ENCODE peak calls at places on chromosomes 2 and 18, in six cellular contexts. J is PC-3, U is GM23338, Q is neural progenitor cell, B is HCT116, Z is hepatocyte. Y is an unnamed sample.

GRCh38 chr2:14126846-14127245 is 505.7 kb upstream of the LRATD1 start:
- DNase-seq in J (no peak), U (no peak), Q (no peak), B (no peak), Z (no peak), Y (no peak)

GRCh38 chr18:58991127-58991798 is 126.6 kb downstream of the ZNF532 start:
- DNase-seq in J (peak; percentile 65), U (no peak), Q (no peak), B (no peak), Z (no peak), Y (no peak)

GRCh38 chr2:25981596-25982272 is 563 bp downstream of the KIF3C start:
- DNase-seq in J (no peak), U (peak; percentile 51), Q (peak; percentile 81), B (no peak), Z (peak; percentile 58), Y (peak; percentile 59)

GRCh38 chr2:39141346-39142011 is 20.6 kb upstream of the SOS1 start:
- DNase-seq in J (peak; percentile 77), U (peak; percentile 55), Q (peak; percentile 3), B (no peak), Z (no peak), Y (peak; percentile 29)

GRCh38 chr2:147469471-147469870 is 375.4 kb upstream of the ACVR2A start:
- DNase-seq in J (no peak), U (peak; percentile 91), Q (peak; percentile 87), B (no peak), Z (no peak), Y (no peak)

GRCh38 chr2:46163031-46163430 is 134.2 kb upstream of the EPAS1 start:
- DNase-seq in J (no peak), U (no peak), Q (no peak), B (no peak), Z (no peak), Y (no peak)

GRCh38 chr2:44009136-44009744 is 13.5 kb upstream of the LRPPRC start:
- DNase-seq in J (no peak), U (no peak), Q (no peak), B (no peak), Z (no peak), Y (no peak)

GRCh38 chr2:109487237-109487869 is 126.4 kb downstream of the SEPTIN10 start:
- DNase-seq in J (no peak), U (no peak), Q (no peak), B (no peak), Z (no peak), Y (peak; percentile 57)

GRCh38 chr18:79519751-79520472 is 124.2 kb downstream of the NFATC1 start:
- DNase-seq in J (no peak), U (peak; percentile 46), Q (peak; percentile 50), B (no peak), Z (peak; percentile 50), Y (no peak)

GRCh38 chr2:73830871-73831401 is 2.2 kb downstream of the STAMBP start:
- DNase-seq in J (peak; percentile 89), U (no peak), Q (no peak), B (no peak), Z (no peak), Y (peak; percentile 91)

GRCh38 chr2:207122914-207123744 is 42.6 kb downstream of the KLF7 start:
- DNase-seq in J (no peak), U (peak; percentile 50), Q (no peak), B (peak; percentile 59), Z (peak; percentile 16), Y (no peak)

GRCh38 chr2:80854831-80855230 is 550.3 kb upstream of the LRRTM1 start:
- DNase-seq in J (no peak), U (no peak), Q (no peak), B (no peak), Z (no peak), Y (no peak)

GRCh38 chr2:1502891-1503304 is 89.6 kb downstream of the TPO start:
- DNase-seq in J (no peak), U (no peak), Q (no peak), B (no peak), Z (no peak), Y (no peak)

GRCh38 chr2:37300578-37300977 is 24.1 kb downstream of the PRKD3 start:
- DNase-seq in J (peak; percentile 70), U (no peak), Q (no peak), B (no peak), Z (no peak), Y (no peak)

GRCh38 chr2:141341444-141341843 is 789.4 kb downstream of the LRP1B start:
- DNase-seq in J (peak; percentile 82), U (no peak), Q (no peak), B (no peak), Z (peak; percentile 16), Y (peak; percentile 59)

GRCh38 chr18:76449110-76449453 is 46.0 kb downstream of the ZNF516 start:
- DNase-seq in J (no peak), U (no peak), Q (no peak), B (no peak), Z (no peak), Y (no peak)

GRCh38 chr2:58347810-58348209 is 106.7 kb upstream of the FANCL start:
- DNase-seq in J (no peak), U (no peak), Q (no peak), B (no peak), Z (no peak), Y (no peak)

GRCh38 chr18:51279367-51279984 is 82.0 kb upstream of the MEX3C start:
- DNase-seq in J (no peak), U (no peak), Q (no peak), B (no peak), Z (peak; percentile 44), Y (no peak)

GRCh38 chr18:51275712-51276473 is 78.4 kb upstream of the MEX3C start:
- DNase-seq in J (no peak), U (no peak), Q (no peak), B (no peak), Z (peak; percentile 44), Y (peak; percentile 20)

GRCh38 chr18:51273435-51273834 is 76.0 kb upstream of the MEX3C start:
- DNase-seq in J (no peak), U (no peak), Q (no peak), B (no peak), Z (peak; percentile 28), Y (no peak)

DNA sequence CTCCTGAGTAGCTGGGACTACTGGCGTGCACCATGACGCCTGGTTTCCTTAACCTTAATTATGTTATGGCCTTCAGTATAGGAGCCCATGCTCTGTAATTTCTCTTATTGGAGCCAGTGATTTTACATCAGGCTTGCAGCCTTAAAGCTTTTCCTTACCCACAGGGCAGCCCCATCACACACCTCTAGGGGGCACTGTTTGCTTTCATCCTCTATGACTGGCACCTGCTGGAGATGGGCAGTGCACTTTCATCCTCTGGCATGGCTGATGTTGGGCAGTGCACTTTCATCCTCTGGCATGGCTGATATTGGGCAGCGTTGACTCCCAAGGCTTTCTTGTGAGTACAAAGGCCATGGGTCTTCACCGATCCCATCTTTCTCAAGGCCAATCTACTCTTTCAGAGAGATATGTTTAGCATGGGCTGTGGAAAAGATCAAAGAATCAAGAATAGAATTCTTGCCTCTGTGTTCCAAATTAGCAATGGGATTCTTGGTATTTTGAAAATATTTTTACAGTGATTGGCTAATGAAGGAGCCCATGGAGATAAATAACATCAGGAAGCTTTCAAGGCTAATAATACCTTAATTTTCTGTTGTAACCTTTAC is 80.7 kb upstream of the MEX3C start:
- DNase-seq in J (peak; percentile 44), U (peak; percentile 83), Q (peak; percentile 74), B (peak; percentile 57), Z (peak; percentile 26), Y (peak; percentile 3)
- TF ChIP-seq EZH2phosphoT487 in J (no peak), U (no peak), Q (no peak), B (no peak), Z (no peak), Y (no peak)

GRCh38 chr2:234829074-234829455 is 122.8 kb upstream of the SH3BP4 start:
- DNase-seq in J (peak; percentile 34), U (no peak), Q (no peak), B (no peak), Z (no peak), Y (no peak)

GRCh38 chr2:234828382-234829073 is 123.3 kb upstream of the SH3BP4 start:
- DNase-seq in J (no peak), U (no peak), Q (no peak), B (no peak), Z (no peak), Y (no peak)

GRCh38 chr2:234826676-234827075 is 125.1 kb upstream of the SH3BP4 start:
- DNase-seq in J (no peak), U (no peak), Q (no peak), B (no peak), Z (no peak), Y (no peak)

GRCh38 chr2:234823877-234824376 is 127.9 kb upstream of the SH3BP4 start:
- DNase-seq in J (peak; percentile 92), U (no peak), Q (peak; percentile 33), B (no peak), Z (peak; percentile 71), Y (peak; percentile 98)

GRCh38 chr2:234827096-234827860 is 124.5 kb upstream of the SH3BP4 start:
- DNase-seq in J (no peak), U (no peak), Q (no peak), B (no peak), Z (no peak), Y (no peak)
- TF ChIP-seq EZH2phosphoT487 in J (no peak), U (no peak), Q (no peak), B (no peak), Z (no peak), Y (no peak)

GRCh38 chr2:185785851-185786473 is 47.4 kb downstream of the FSIP2 start:
- DNase-seq in J (peak; percentile 52), U (no peak), Q (no peak), B (no peak), Z (no peak), Y (peak; percentile 20)
- TF ChIP-seq EZH2phosphoT487 in J (no peak), U (no peak), Q (no peak), B (no peak), Z (no peak), Y (no peak)

DNA sequence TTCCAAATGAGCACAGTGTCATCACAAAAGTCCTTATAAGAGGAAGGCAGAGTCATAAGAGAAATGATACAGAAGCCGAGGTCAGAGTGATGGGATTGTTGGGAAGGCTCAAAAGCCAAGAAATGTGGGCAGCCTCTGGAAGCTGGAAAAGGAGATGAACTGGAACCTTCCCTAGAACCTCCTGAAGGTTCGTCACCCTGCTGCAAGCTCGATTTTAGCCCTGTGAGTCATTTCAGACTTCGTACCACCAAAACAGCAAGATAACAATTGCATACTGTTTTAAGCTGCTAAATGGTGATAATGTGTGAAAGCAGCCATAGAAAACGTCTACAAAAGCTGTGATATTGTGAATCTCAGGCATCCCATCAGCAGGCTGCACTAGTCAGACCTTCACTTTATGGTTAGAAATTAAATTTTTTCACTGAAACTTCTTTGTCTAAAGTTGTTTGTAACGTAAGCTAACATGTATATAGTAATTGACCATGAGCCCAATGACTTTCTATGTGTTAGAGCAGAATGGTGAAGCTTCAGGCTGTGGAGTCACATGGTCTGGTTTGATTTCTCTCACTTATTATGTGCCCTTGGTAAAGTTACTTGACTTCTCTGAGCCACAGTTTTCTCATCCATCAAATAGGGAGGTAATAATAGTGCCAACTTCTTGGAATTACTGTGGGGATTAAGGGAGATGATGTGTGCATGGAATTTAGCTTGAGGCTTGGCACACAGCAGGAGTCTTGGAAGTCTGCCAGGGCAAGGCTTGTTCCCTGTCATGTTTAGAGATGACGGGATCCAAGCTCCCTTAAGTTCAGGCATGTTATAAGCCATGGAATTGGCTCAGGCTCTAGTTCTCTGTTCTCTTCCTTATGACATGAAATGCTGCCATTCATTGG is 132.0 kb upstream of the CCDC195 start:
- DNase-seq in J (peak; percentile 76), U (no peak), Q (no peak), B (peak; percentile 60), Z (peak; percentile 32), Y (peak; percentile 73)
- TF ChIP-seq EZH2phosphoT487 in J (no peak), U (no peak), Q (no peak), B (no peak), Z (no peak), Y (no peak)

Y was measured in GM23248.